ENCODE peak calls at places on chromosomes 12 and 14, in five cellular contexts. T, Q, I, P and O are unnamed samples.

GRCh38 chr12:27207626-27208413 is 36.3 kb upstream of the STK38L start:
- DNase-seq in T (no peak), Q (no peak), I (no peak), P (no peak), O (no peak)

GRCh38 chr12:123934016-123934620 is 38.5 kb downstream of the CCDC92 start:
- DNase-seq in T (no peak), Q (no peak), I (no peak), P (no peak), O (peak; percentile 52)

GRCh38 chr14:61696753-61697318 is 1.5 kb downstream of the HIF1A start:
- DNase-seq in T (no peak), Q (no peak), I (no peak), P (peak; percentile 48), O (no peak)

GRCh38 chr12:89827592-89827991 is 119.0 kb upstream of the ATP2B1 start:
- DNase-seq in T (no peak), Q (no peak), I (no peak), P (no peak), O (no peak)

GRCh38 chr12:101607894-101608293 is 13.1 kb downstream of the MYBPC1 start:
- DNase-seq in T (no peak), Q (no peak), I (no peak), P (no peak), O (no peak)

GRCh38 chr14:68549057-68549421 is 243.8 kb downstream of the ZFP36L1 start:
- DNase-seq in T (peak; percentile 83), Q (no peak), I (peak; percentile 64), P (peak; percentile 89), O (no peak)

GRCh38 chr12:119068129-119068856 is 87.0 kb downstream of the SRRM4 start:
- DNase-seq in T (no peak), Q (no peak), I (no peak), P (no peak), O (no peak)

GRCh38 chr12:45934956-45935355 is 55.4 kb downstream of the SCAF11 start:
- DNase-seq in T (no peak), Q (no peak), I (no peak), P (no peak), O (no peak)

GRCh38 chr14:23563473-23564180 is 4.0 kb downstream of the AP1G2 start:
- DNase-seq in T (no peak), Q (no peak), I (no peak), P (no peak), O (no peak)

GRCh38 chr14:69999246-69999645 is 120.0 kb downstream of the SMOC1 start:
- DNase-seq in T (peak; percentile 97), Q (no peak), I (no peak), P (peak; percentile 99), O (no peak)

GRCh38 chr12:26389303-26389702 is 193.9 kb downstream of the SSPN start:
- DNase-seq in T (no peak), Q (no peak), I (no peak), P (no peak), O (no peak)

GRCh38 chr12:89103831-89104230 is 248.5 kb downstream of the DUSP6 start:
- DNase-seq in T (peak; percentile 8), Q (no peak), I (no peak), P (no peak), O (no peak)

GRCh38 chr12:65876898-65877721 is 52.8 kb downstream of the HMGA2 start:
- DNase-seq in T (peak; percentile 88), Q (no peak), I (no peak), P (peak; percentile 52), O (no peak)

GRCh38 chr14:50791201-50791600 is 39.8 kb downstream of the NIN start:
- DNase-seq in T (no peak), Q (no peak), I (no peak), P (no peak), O (no peak)

GRCh38 chr12:2833327-2833726 is 1.5 kb downstream of the NRIP2 start:
- DNase-seq in T (no peak), Q (no peak), I (no peak), P (no peak), O (no peak)

GRCh38 chr12:64181504-64182291 is 40.4 kb downstream of the KICS2 start:
- DNase-seq in T (peak; percentile 95), Q (no peak), I (peak; percentile 100), P (peak; percentile 97), O (no peak)

GRCh38 chr14:76138758-76139723 is 12.7 kb upstream of the GPATCH2L start:
- DNase-seq in T (no peak), Q (no peak), I (no peak), P (no peak), O (no peak)

GRCh38 chr14:59507063-59507751 is 22.9 kb downstream of the JKAMP start:
- DNase-seq in T (peak; percentile 68), Q (no peak), I (peak; percentile 60), P (peak; percentile 69), O (no peak)

GRCh38 chr14:96741151-96741977 is 55.8 kb upstream of the VRK1 start:
- DNase-seq in T (peak; percentile 31), Q (peak; percentile 94), I (peak; percentile 37), P (peak; percentile 34), O (peak; percentile 84)

GRCh38 chr14:60166144-60166543 is 946 bp upstream of the DHRS7 start:
- DNase-seq in T (no peak), Q (no peak), I (no peak), P (no peak), O (no peak)

GRCh38 chr12:88400302-88400701 is 180.0 kb downstream of the KITLG start:
- DNase-seq in T (no peak), Q (no peak), I (no peak), P (no peak), O (no peak)

GRCh38 chr14:30227871-30228270 is 300.2 kb upstream of the PRKD1 start:
- DNase-seq in T (peak; percentile 82), Q (no peak), I (peak; percentile 62), P (peak; percentile 85), O (no peak)

GRCh38 chr14:20116748-20117147 is 6.2 kb downstream of the OR4K17 start:
- DNase-seq in T (no peak), Q (no peak), I (no peak), P (no peak), O (no peak)

GRCh38 chr14:58979325-58979724 is 209.1 kb upstream of the DAAM1 start:
- DNase-seq in T (no peak), Q (no peak), I (no peak), P (no peak), O (no peak)

GRCh38 chr12:3152013-3152412 is 74.8 kb downstream of the TSPAN9 start:
- DNase-seq in T (no peak), Q (peak; percentile 70), I (no peak), P (no peak), O (peak; percentile 57)

GRCh38 chr12:56947633-56948535 is 9.5 kb downstream of the RDH16 start:
- DNase-seq in T (no peak), Q (no peak), I (peak; percentile 30), P (no peak), O (no peak)

GRCh38 chr12:6323995-6324711 is 13.7 kb downstream of the PLEKHG6 start:
- DNase-seq in T (no peak), Q (peak; percentile 70), I (no peak), P (no peak), O (no peak)

GRCh38 chr14:53630336-53630735 is 326.3 kb downstream of the BMP4 start:
- DNase-seq in T (no peak), Q (no peak), I (no peak), P (no peak), O (no peak)

GRCh38 chr12:55972906-55973597 is 826 bp upstream of the RAB5B start:
- DNase-seq in T (peak; percentile 59), Q (no peak), I (no peak), P (peak; percentile 53), O (no peak)

GRCh38 chr12:56084958-56085543 is 5.1 kb downstream of the ERBB3 start:
- DNase-seq in T (no peak), Q (no peak), I (peak; percentile 54), P (no peak), O (no peak)

GRCh38 chr12:30805959-30806358 is 51.2 kb upstream of the CAPRIN2 start:
- DNase-seq in T (no peak), Q (no peak), I (no peak), P (no peak), O (no peak)

GRCh38 chr14:68634346-68634745 is 158.5 kb downstream of the ZFP36L1 start:
- DNase-seq in T (peak; percentile 77), Q (no peak), I (no peak), P (no peak), O (peak; percentile 21)